ENCODE peak calls at places on chromosomes 16 and 17, in five cellular contexts. E is adrenal gland, C is esophagus muscularis mucosa, H is heart right ventricle, T is GM23338. Z is an unnamed sample. For H3K36me3, the result is how much of the 10 kb centered on the place peaks cover.

GRCh38 chr17:61325382-61326073 is 74.1 kb upstream of the TBX2 start:
- DNase-seq in E (no peak), C (no peak), H (no peak), T (no peak), Z (no peak)

GRCh38 chr17:7017827-7018200 is 5.0 kb upstream of the BCL6B start:
- DNase-seq in E (no peak), C (no peak), H (no peak), T (no peak), Z (peak)

GRCh38 chr16:83742076-83742475 is 65.7 kb upstream of the HSBP1 start:
- DNase-seq in E (no peak), C (no peak), H (no peak), T (no peak), Z (no peak)

GRCh38 chr17:10135539-10136257 is 62.7 kb downstream of the GAS7 start:
- DNase-seq in E (peak), C (peak), H (no peak), T (no peak), Z (no peak)

GRCh38 chr17:73697872-73698271 is 53.6 kb upstream of the SDK2 start:
- DNase-seq in E (no peak), C (no peak), H (no peak), T (peak), Z (peak)

GRCh38 chr17:46876926-46877325 is 25.5 kb downstream of the WNT9B start:
- DNase-seq in E (no peak), C (no peak), H (no peak), T (no peak), Z (peak)

GRCh38 chr17:47802341-47803022 is 19.1 kb downstream of the OSBPL7 start:
- DNase-seq in E (peak), C (no peak), H (no peak), T (peak), Z (peak)

GRCh38 chr16:75471723-75472634 is 7.5 kb upstream of the TMEM170A start:
- DNase-seq in E (peak), C (no peak), H (no peak), T (peak), Z (peak)

GRCh38 chr17:77451271-77451893 is 310.6 kb downstream of the SEC14L1 start:
- DNase-seq in E (peak), C (no peak), H (peak), T (peak), Z (peak)

GRCh38 chr16:25151996-25152395 is 40.5 kb downstream of the LCMT1 start:
- DNase-seq in E (no peak), C (no peak), H (no peak), T (no peak), Z (no peak)

GRCh38 chr17:18038149-18038850 is 668 bp downstream of the ATPAF2 start:
- DNase-seq in E (no peak), C (no peak), H (no peak), T (no peak), Z (peak)

GRCh38 chr17:4594406-4595349 is 10.3 kb downstream of the SMTNL2 start:
- DNase-seq in E (no peak), C (no peak), H (no peak), T (peak), Z (peak)

GRCh38 chr16:77437859-77438258 is 3.0 kb upstream of the ADAMTS18 start:
- DNase-seq in E (no peak), C (no peak), H (no peak), T (peak), Z (no peak)

GRCh38 chr17:82490512-82491195 is 28.9 kb upstream of the FOXK2 start:
- DNase-seq in E (no peak), C (no peak), H (no peak), T (no peak), Z (no peak)

DNA sequence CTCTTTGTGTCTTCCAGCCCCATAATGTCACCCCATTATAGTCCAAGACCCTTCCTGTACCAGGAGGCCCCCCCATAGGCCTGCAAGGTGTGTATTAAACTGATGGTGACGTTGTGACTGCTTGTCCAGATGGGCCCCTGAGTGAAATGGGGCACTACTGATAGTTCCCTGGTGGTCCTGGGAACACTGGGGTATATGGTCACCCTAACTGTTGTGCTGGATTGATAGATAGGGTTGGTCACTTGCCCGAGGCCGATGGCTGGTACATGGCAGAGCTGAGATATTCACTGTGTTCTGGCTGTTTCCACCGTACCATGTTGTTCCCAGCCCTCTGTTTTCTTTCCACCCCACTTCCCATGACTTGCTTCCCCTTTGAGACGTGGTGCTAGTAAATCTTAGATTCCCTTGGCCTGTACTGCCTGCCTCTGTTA is 4.3 kb downstream of the CNP start:
- DNase-seq in E (no peak), C (no peak), H (no peak), T (no peak), Z (no peak)
- H3K36me3 ChIP-seq in E (half or more), C (half or more), H (half or more), T (under half), Z (half or more)

GRCh38 chr16:78957328-78958100 is 643.0 kb downstream of the MAF start:
- DNase-seq in E (peak), C (no peak), H (no peak), T (no peak), Z (no peak)
- H3K27ac ChIP-seq in E (no peak), C (no peak), H (no peak), T (no peak), Z (peak)

DNA sequence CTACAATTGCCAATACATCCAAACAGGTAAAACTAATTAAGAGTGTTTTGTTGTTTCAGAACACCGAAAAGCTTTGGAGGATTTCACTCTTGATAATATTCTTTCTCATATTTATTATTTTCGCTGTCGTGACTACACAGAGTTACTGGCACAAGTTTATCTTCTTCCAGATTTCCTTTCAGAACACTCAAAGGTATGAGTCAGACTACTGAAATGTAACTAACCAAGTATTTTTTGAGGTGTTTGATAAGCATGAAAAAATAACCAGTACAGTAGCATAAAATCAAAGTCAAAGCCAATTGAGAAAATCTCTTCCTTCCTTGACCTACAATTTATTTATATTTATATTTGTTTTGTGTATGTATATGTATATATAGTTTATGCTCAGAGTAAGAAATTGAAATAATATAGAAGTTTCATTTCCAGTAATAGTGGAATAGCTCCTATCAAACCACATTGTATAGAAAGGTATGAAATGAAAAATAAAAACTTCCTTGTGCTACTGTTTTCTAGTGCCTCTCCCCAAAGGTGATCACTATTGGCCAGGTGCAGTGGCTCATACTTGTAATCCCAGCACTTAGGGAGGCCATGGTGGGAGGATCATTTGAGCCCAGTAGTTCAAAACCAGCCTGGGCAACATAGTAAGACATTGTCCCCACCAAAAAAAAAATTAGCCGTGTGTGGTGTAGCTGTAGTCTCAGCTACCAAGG is 10.9 kb downstream of the RAD51C start:
- DNase-seq in E (no peak), C (no peak), H (no peak), T (no peak), Z (no peak)
- H3K36me3 ChIP-seq in E (under half), C (half or more), H (half or more), T (under half), Z (under half)

GRCh38 chr17:50664788-50665458 is 30.2 kb downstream of the ABCC3 start:
- DNase-seq in E (no peak), C (no peak), H (no peak), T (no peak), Z (no peak)
- H3K27ac ChIP-seq in E (no peak), C (no peak), H (no peak), T (no peak), Z (no peak)

GRCh38 chr16:67202426-67202825 is 3.5 kb downstream of the ELMO3 start:
- DNase-seq in E (no peak), C (no peak), H (no peak), T (no peak), Z (no peak)

GRCh38 chr16:67201411-67202345 is 2.7 kb downstream of the ELMO3 start:
- DNase-seq in E (no peak), C (no peak), H (no peak), T (no peak), Z (no peak)

GRCh38 chr16:67200491-67200890 is 1.6 kb downstream of the ELMO3 start:
- DNase-seq in E (no peak), C (no peak), H (no peak), T (no peak), Z (no peak)

GRCh38 chr16:67204076-67204475 is 5.1 kb downstream of the ELMO3 start:
- DNase-seq in E (no peak), C (no peak), H (no peak), T (no peak), Z (no peak)

DNA sequence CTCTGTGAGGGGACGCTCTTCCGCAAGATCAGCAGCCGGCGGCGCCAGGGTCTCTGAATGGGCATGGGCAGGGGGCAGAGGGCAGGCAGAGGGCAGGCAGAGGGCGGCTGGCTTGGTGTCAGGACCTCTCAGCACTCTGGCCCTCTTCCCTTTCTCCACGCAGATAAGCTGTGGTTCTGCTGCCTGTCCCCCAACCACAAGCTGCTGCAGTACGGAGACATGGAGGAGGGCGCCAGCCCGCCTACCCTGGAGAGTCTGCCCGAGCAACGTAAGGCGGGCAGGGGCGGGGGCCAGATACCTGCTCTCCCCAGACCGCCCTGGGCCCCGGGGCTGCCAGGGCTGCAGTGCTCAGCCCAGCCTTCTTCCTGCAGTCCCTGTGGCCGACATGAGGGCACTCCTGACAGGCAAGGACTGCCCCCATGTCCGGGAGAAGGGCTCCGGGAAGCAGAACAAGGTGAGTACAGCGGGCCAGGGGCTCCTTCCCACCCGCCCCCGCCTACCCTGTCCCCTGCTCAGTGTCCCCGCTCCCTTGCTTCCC is 4.1 kb downstream of the ELMO3 start:
- DNase-seq in E (no peak), C (no peak), H (no peak), T (no peak), Z (no peak)
- H3K36me3 ChIP-seq in E (under half), C (under half), H (under half), T (under half), Z (under half)

GRCh38 chr17:45289316-45290268 is 27.2 kb downstream of the MAP3K14 start:
- DNase-seq in E (no peak), C (no peak), H (no peak), T (no peak), Z (peak)

GRCh38 chr17:45292696-45293412 is 24.0 kb downstream of the MAP3K14 start:
- DNase-seq in E (no peak), C (no peak), H (no peak), T (no peak), Z (no peak)

GRCh38 chr17:45291170-45291805 is 25.5 kb downstream of the MAP3K14 start:
- DNase-seq in E (no peak), C (no peak), H (no peak), T (no peak), Z (no peak)

GRCh38 chr17:45288825-45289224 is 26.9 kb upstream of the SPATA32 start:
- DNase-seq in E (no peak), C (no peak), H (peak), T (no peak), Z (no peak)

DNA sequence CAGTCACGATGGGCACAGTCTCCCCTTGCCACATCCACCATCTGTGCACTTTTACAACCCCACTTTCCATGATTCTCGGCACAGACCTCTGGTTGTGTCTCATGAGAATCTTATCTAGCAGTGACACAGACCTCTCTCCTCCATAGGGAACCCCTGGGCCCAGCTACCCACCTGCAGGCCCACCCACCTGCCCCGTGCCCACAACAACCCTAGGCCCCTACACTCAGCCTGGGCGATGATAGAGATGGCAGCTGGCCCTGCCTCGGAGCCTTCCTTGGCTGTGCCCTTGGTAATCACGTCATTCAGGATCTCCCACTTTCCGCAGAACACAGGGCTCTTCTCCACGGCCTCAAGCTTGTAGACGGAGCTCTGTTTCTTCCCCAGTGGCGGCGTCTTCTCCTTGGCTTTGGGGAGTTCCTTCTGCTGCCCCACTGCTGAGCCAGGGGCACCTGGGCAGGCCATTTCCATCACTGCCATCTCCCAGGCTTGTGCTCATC is 26.5 kb downstream of the MAP3K14 start:
- DNase-seq in E (no peak), C (no peak), H (no peak), T (no peak), Z (no peak)
- H3K27ac ChIP-seq in E (peak), C (peak), H (peak), T (no peak), Z (no peak)

DNA sequence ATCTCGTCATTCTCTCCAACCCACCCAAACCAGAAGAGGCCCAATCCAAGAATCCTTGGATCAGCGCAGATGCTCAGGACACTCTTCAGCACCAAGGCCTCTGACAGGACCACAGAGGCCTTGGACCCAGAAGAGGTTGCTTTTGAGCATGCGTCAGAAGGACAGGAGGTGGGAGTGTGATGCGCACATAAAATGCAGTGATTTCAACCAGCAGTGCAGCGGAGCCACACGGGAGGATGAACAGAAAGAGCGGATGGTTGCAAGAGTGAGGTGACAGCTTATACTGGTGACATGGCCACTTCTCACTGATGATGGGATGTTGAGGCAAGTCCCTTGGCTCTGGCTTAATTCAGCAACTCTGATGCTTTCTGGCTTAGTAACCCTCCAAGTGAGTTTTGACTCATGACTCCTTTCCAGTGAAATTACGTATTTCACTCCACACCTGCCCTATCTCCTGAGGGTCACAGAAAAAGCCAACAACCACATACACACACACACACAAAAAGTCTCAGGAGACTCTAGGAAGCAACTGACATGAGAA is 25.2 kb upstream of the ERN1 start:
- DNase-seq in E (peak), C (no peak), H (no peak), T (no peak), Z (no peak)
- H3K36me3 ChIP-seq in E (under half), C (under half), H (under half), T (under half), Z (under half)

GRCh38 chr17:38442548-38442947 is 14.3 kb downstream of the ARHGAP23 start:
- DNase-seq in E (no peak), C (no peak), H (peak), T (no peak), Z (no peak)
- H3K27ac ChIP-seq in E (no peak), C (peak), H (peak), T (peak), Z (no peak)

GRCh38 chr16:31913668-31914067 is 40.1 kb downstream of the ZNF267 start:
- DNase-seq in E (no peak), C (no peak), H (no peak), T (no peak), Z (no peak)
- H3K36me3 ChIP-seq in E (under half), C (under half), H (half or more), T (under half), Z (half or more)